ENCODE peak calls at places on chromosomes 6 and 20, in seven cellular contexts. U, K, D, H, A, F and W are unnamed samples.

GRCh38 chr20:43987531-43987930 is 72.9 kb downstream of the TOX2 start:
- DNase-seq in A (no peak), H (no peak), F (no peak), U (no peak), D (no peak), K (no peak), W (no peak)

GRCh38 chr6:158717341-158718328 is 67.8 kb downstream of the SYTL3 start:
- DNase-seq in H (peak), A (no peak), U (no peak), D (peak), K (no peak), F (no peak), W (no peak)

GRCh38 chr6:133248241-133249001 is 7.3 kb downstream of the EYA4 start:
- DNase-seq in U (no peak), H (no peak), K (no peak), D (no peak), A (no peak), F (no peak), W (no peak)

GRCh38 chr6:52305385-52305784 is 20.8 kb upstream of the MCM3 start:
- DNase-seq in H (no peak), A (no peak), F (no peak), D (no peak), U (no peak), K (no peak), W (no peak)

GRCh38 chr6:11552390-11552789 is 14.8 kb downstream of the TMEM170B start:
- DNase-seq in U (no peak), A (no peak), K (no peak), H (no peak), F (no peak), D (no peak), W (no peak)

GRCh38 chr6:110567957-110568696 is 91.7 kb upstream of the SLC22A16 start:
- DNase-seq in F (no peak), K (no peak), A (no peak), U (no peak), D (no peak), H (no peak), W (no peak)

GRCh38 chr20:772806-773205 is 4.5 kb upstream of the SLC52A3 start:
- DNase-seq in D (no peak), A (no peak), H (no peak), K (no peak), U (no peak), F (no peak), W (no peak)

GRCh38 chr6:90024633-90025032 is 130.4 kb downstream of the GJA10 start:
- DNase-seq in K (no peak), A (no peak), U (no peak), H (no peak), F (no peak), D (no peak), W (no peak)

GRCh38 chr20:38728911-38729642 is 4.8 kb downstream of the SLC32A1 start:
- DNase-seq in H (peak), D (no peak), A (no peak), F (no peak), U (no peak), K (peak), W (no peak)

GRCh38 chr20:58447733-58448391 is 58.8 kb downstream of the VAPB start:
- DNase-seq in H (peak), D (no peak), K (no peak), U (no peak), A (peak), F (peak), W (no peak)
- TF ChIP-seq CTCF in H (peak), D (peak), K (peak), U (peak), A (peak), F (peak), W (peak)

GRCh38 chr6:57019434-57019833 is 27.1 kb upstream of the KIAA1586 start:
- DNase-seq in U (no peak), D (no peak), A (no peak), F (no peak), K (no peak), H (no peak), W (no peak)

GRCh38 chr6:57021086-57021720 is 25.3 kb upstream of the KIAA1586 start:
- DNase-seq in U (no peak), H (peak), A (no peak), K (peak), F (no peak), D (no peak), W (no peak)

GRCh38 chr6:57013501-57013900 is 33.0 kb upstream of the KIAA1586 start:
- DNase-seq in D (no peak), K (no peak), H (no peak), A (no peak), U (no peak), F (no peak), W (no peak)

GRCh38 chr6:57017069-57017468 is 29.4 kb upstream of the KIAA1586 start:
- DNase-seq in K (no peak), A (no peak), D (no peak), F (no peak), H (no peak), U (no peak), W (no peak)
- TF ChIP-seq CTCF in K (no peak), A (no peak), D (no peak), F (no peak), H (no peak), U (no peak), W (no peak)

GRCh38 chr6:128736780-128737179 is 146.2 kb upstream of the LAMA2 start:
- DNase-seq in K (no peak), F (no peak), U (no peak), D (no peak), H (no peak), A (no peak), W (no peak)

GRCh38 chr6:128727500-128727899 is 155.4 kb upstream of the LAMA2 start:
- DNase-seq in H (no peak), K (no peak), D (no peak), F (no peak), A (no peak), U (no peak), W (no peak)

GRCh38 chr6:128725271-128726233 is 157.4 kb upstream of the LAMA2 start:
- DNase-seq in K (peak), F (peak), A (no peak), D (no peak), H (peak), U (no peak), W (no peak)

GRCh38 chr6:128731249-128732165 is 151.4 kb upstream of the LAMA2 start:
- DNase-seq in K (peak), H (no peak), F (no peak), A (no peak), U (no peak), D (no peak), W (no peak)
- TF ChIP-seq CTCF in K (peak), H (no peak), F (peak), A (peak), U (peak), D (peak), W (peak)

GRCh38 chr6:56021943-56022342 is 146.6 kb upstream of the BMP5 start:
- DNase-seq in U (no peak), K (no peak), D (no peak), F (no peak), H (no peak), A (no peak), W (no peak)
- TF ChIP-seq CTCF in U (no peak), K (peak), D (no peak), F (no peak), H (no peak), A (no peak), W (no peak)